ENCODE peak calls at places on chromosomes 6 and 20, in four cellular contexts. P is CD8-positive, alpha-beta memory T cell; Z is spleen; M is GM23338. U is an unnamed sample.

GRCh38 chr6:75204222-75204958 is 1.5 kb downstream of the COL12A1 start:
- DNase-seq in M (peak; percentile 92), P (no peak), Z (peak; percentile 65), U (peak; percentile 65)

GRCh38 chr6:12504325-12504966 is 212.1 kb upstream of the PHACTR1 start:
- DNase-seq in Z (no peak), M (peak; percentile 74), P (no peak), U (no peak)

GRCh38 chr20:52031574-52032303 is 159.8 kb downstream of the ZFP64 start:
- DNase-seq in Z (no peak), M (peak; percentile 13), P (peak; percentile 56), U (no peak)

GRCh38 chr6:99416892-99417767 is 8.0 kb downstream of the PNISR start:
- DNase-seq in Z (no peak), P (no peak), M (no peak), U (no peak)

GRCh38 chr6:33235221-33235634 is 26.9 kb downstream of the RING1 start:
- DNase-seq in Z (no peak), P (no peak), M (no peak), U (no peak)

GRCh38 chr6:11654876-11655275 is 117.3 kb downstream of the TMEM170B start:
- DNase-seq in M (no peak), P (no peak), Z (no peak), U (no peak)

GRCh38 chr6:39088331-39088730 is 26.7 kb downstream of the SAYSD1 start:
- DNase-seq in Z (no peak), P (no peak), M (peak; percentile 94), U (no peak)

GRCh38 chr6:79301290-79301689 is 66.8 kb upstream of the HMGN3 start:
- DNase-seq in Z (no peak), P (no peak), M (no peak), U (no peak)

GRCh38 chr20:56247954-56248782 is at the start of gene MC3R:
- DNase-seq in P (peak; percentile 3), Z (no peak), M (peak; percentile 30), U (peak; percentile 52)

GRCh38 chr6:156697224-156697623 is 80.0 kb upstream of the ARID1B start:
- DNase-seq in P (no peak), M (no peak), Z (no peak), U (no peak)

GRCh38 chr6:162638931-162639574 is 88.5 kb downstream of the PRKN start:
- DNase-seq in Z (no peak), P (no peak), M (no peak), U (no peak)

GRCh38 chr6:13461805-13462204 is 25.6 kb downstream of the GFOD1 start:
- DNase-seq in P (no peak), M (no peak), Z (peak; percentile 84), U (peak; percentile 76)

GRCh38 chr20:41248371-41249024 is 69.0 kb downstream of the ZHX3 start:
- DNase-seq in Z (no peak), M (no peak), P (no peak), U (no peak)

GRCh38 chr6:103140308-103141027 is 1719.3 kb downstream of the HACE1 start:
- DNase-seq in P (no peak), M (no peak), Z (no peak), U (peak; percentile 31)

GRCh38 chr6:44257007-44257752 is at the start of gene SLC35B2:
- DNase-seq in Z (peak; percentile 93), P (peak; percentile 72), M (peak; percentile 83), U (peak; percentile 75)

GRCh38 chr6:18284261-18284660 is 19.9 kb upstream of the DEK start:
- DNase-seq in M (peak; percentile 50), Z (no peak), P (no peak), U (no peak)

GRCh38 chr6:135922746-135923145 is 71.2 kb downstream of the PDE7B start:
- DNase-seq in P (no peak), Z (no peak), M (no peak), U (no peak)

GRCh38 chr20:373171-373890 is 7.2 kb upstream of the TRIB3 start:
- DNase-seq in P (no peak), M (peak; percentile 46), Z (peak; percentile 82), U (peak; percentile 67)

GRCh38 chr20:11891081-11891826 is 26.4 kb upstream of the BTBD3 start:
- DNase-seq in M (peak; percentile 60), Z (peak; percentile 81), P (no peak), U (peak; percentile 75)

GRCh38 chr6:158290659-158291058 is 21.6 kb upstream of the TULP4 start:
- DNase-seq in P (peak; percentile 60), Z (peak; percentile 89), M (no peak), U (no peak)

GRCh38 chr6:133889557-133890301 is 816 bp downstream of the TCF21 start:
- DNase-seq in P (no peak), Z (no peak), M (peak; percentile 63), U (peak; percentile 49)

GRCh38 chr6:20455175-20456075 is 53.7 kb downstream of the E2F3 start:
- DNase-seq in Z (no peak), M (no peak), P (no peak), U (no peak)

GRCh38 chr6:139944131-139944530 is 569.7 kb upstream of the CITED2 start:
- DNase-seq in P (no peak), M (no peak), Z (no peak), U (no peak)

GRCh38 chr20:2420510-2420909 is 39.8 kb downstream of the TGM6 start:
- DNase-seq in M (no peak), P (no peak), Z (no peak), U (no peak)
- H3K4me1 ChIP-seq in M (no peaks in the 10 kb centered on the region), P (no peaks in the 10 kb centered on the region), Z (no peaks in the 10 kb centered on the region), U (no peaks in the 10 kb centered on the region)

DNA sequence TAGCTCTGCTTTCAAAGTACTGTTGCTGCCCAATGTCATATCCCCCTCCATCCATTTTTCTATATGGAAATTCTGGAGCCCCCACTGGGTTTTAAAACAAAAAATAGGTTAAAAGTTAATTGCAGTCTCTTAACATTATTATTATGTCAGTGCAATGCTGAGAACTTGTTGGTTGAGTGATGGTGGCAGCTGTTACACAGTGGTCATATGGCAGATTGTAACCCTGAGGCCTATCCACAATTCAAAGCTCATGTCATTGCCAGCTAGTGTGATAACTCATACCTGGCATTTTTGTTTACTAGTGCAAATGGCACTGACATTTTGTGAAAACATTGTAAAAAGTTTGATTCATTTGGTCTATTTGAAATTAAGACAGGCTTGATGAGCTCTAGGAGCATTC is 305.7 kb upstream of the FLRT3 start:
- DNase-seq in Z (no peak), M (no peak), P (no peak), U (no peak)
- H3K4me1 ChIP-seq in Z (no peaks in the 10 kb centered on the region), M (no peaks in the 10 kb centered on the region), P (no peaks in the 10 kb centered on the region), U (no peaks in the 10 kb centered on the region)

DNA sequence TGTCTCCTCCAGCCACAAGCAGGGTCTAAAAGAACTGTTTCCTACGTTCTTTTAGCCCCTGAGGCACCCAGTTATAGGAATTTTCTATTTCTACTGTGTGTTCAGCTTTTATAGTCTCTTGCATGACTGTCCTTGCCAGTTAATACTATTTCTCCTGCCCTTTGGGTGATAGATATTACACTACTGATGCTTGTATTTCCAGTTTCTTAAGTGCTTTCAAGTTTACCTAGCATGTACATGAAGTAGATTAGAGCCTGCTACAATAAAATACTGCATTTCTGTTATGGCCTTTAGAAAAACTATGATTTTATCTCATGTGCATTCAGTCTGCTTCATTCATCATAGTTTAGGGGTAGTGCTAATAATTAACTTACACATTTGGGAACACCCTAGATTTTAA is 89.6 kb downstream of the FOXO3 start:
- DNase-seq in P (no peak), Z (no peak), M (no peak), U (no peak)
- H3K4me1 ChIP-seq in P (peaks cover 6% of the 10 kb centered on the region), Z (peaks cover 47% of the 10 kb centered on the region), M (peaks cover 30% of the 10 kb centered on the region), U (peaks cover 79% of the 10 kb centered on the region)

GRCh38 chr6:54099201-54099600 is 12.0 kb upstream of the MLIP start:
- DNase-seq in P (no peak), Z (no peak), M (no peak), U (no peak)

GRCh38 chr6:54103485-54103884 is 7.8 kb upstream of the MLIP start:
- DNase-seq in M (no peak), Z (no peak), P (no peak), U (no peak)

GRCh38 chr6:54100411-54101006 is 10.7 kb upstream of the MLIP start:
- DNase-seq in P (no peak), M (no peak), Z (no peak), U (no peak)

GRCh38 chr6:54098450-54099044 is 12.7 kb upstream of the MLIP start:
- DNase-seq in P (no peak), M (no peak), Z (no peak), U (no peak)

GRCh38 chr6:54102239-54102638 is 9.0 kb upstream of the MLIP start:
- DNase-seq in P (no peak), M (no peak), Z (no peak), U (no peak)
- H3K4me1 ChIP-seq in P (no peaks in the 10 kb centered on the region), M (no peaks in the 10 kb centered on the region), Z (no peaks in the 10 kb centered on the region), U (no peaks in the 10 kb centered on the region)

GRCh38 chr20:46376196-46376785 is 30.1 kb downstream of the ELMO2 start:
- DNase-seq in M (no peak), Z (no peak), P (no peak), U (no peak)
- H3K4me1 ChIP-seq in M (no peaks in the 10 kb centered on the region), Z (no peaks in the 10 kb centered on the region), P (no peaks in the 10 kb centered on the region), U (no peaks in the 10 kb centered on the region)

GRCh38 chr20:10074513-10074912 is 39.7 kb downstream of the ANKEF1 start:
- DNase-seq in P (no peak), M (no peak), Z (no peak), U (no peak)

GRCh38 chr20:10075606-10076005 is 40.8 kb downstream of the ANKEF1 start:
- DNase-seq in P (no peak), Z (no peak), M (no peak), U (no peak)

GRCh38 chr20:10077081-10077471 is 42.3 kb downstream of the ANKEF1 start:
- DNase-seq in Z (no peak), P (no peak), M (peak; percentile 85), U (no peak)

GRCh38 chr20:10077886-10078285 is 43.1 kb downstream of the ANKEF1 start:
- DNase-seq in Z (no peak), P (no peak), M (no peak), U (no peak)

GRCh38 chr20:10076126-10077080 is 41.6 kb downstream of the ANKEF1 start:
- DNase-seq in M (no peak), P (no peak), Z (no peak), U (no peak)
- H3K4me1 ChIP-seq in M (no peaks in the 10 kb centered on the region), P (no peaks in the 10 kb centered on the region), Z (no peaks in the 10 kb centered on the region), U (no peaks in the 10 kb centered on the region)